ENCODE peak calls at places on chromosomes 1 and 21, in five cellular contexts. Q, M, I, P and X are unnamed samples.

GRCh38 chr1:28110555-28110954 is 22.1 kb upstream of the EYA3 start:
- DNase-seq in P (no peak), M (no peak), Q (no peak), I (no peak), X (no peak)

GRCh38 chr1:65176071-65176470 is 28.1 kb downstream of the AK4 start:
- DNase-seq in P (no peak), I (no peak), Q (no peak), M (no peak), X (no peak)

GRCh38 chr1:227749225-227749624 is 14.0 kb downstream of the SNAP47 start:
- DNase-seq in Q (no peak), I (no peak), M (no peak), P (no peak), X (no peak)

GRCh38 chr1:112508242-112509004 is at the start of gene WNT2B:
- DNase-seq in Q (no peak), I (no peak), P (peak), M (no peak), X (no peak)

GRCh38 chr1:230794871-230795645 is 47.9 kb downstream of the CAPN9 start:
- DNase-seq in M (no peak), P (peak), I (no peak), Q (no peak), X (no peak)

GRCh38 chr1:12049625-12050024 is 13.5 kb upstream of the TNFRSF8 start:
- DNase-seq in I (no peak), M (no peak), Q (no peak), P (no peak), X (no peak)

GRCh38 chr1:42484382-42484781 is 21.3 kb downstream of the CCDC30 start:
- DNase-seq in M (no peak), Q (no peak), I (no peak), P (peak), X (no peak)

GRCh38 chr1:199029401-199029800 is 390.6 kb downstream of the PTPRC start:
- DNase-seq in Q (no peak), P (no peak), I (no peak), M (no peak), X (no peak)

GRCh38 chr1:244391761-244392160 is 59.9 kb downstream of the ADSS2 start:
- DNase-seq in P (peak), Q (no peak), I (no peak), M (no peak), X (no peak)

GRCh38 chr1:227316941-227317540 is 1.3 kb downstream of the CDC42BPA start:
- DNase-seq in I (no peak), M (no peak), Q (no peak), P (no peak), X (no peak)

GRCh38 chr1:231359113-231359512 is 21.0 kb downstream of the SPRTN start:
- DNase-seq in M (no peak), P (no peak), I (no peak), Q (no peak), X (no peak)

GRCh38 chr1:243842978-243843490 is 7.0 kb downstream of the AKT3 start:
- DNase-seq in I (no peak), P (peak), M (no peak), Q (no peak), X (no peak)

GRCh38 chr1:198560093-198560638 is 19.7 kb upstream of the ATP6V1G3 start:
- DNase-seq in I (no peak), M (no peak), P (no peak), Q (no peak), X (peak)

GRCh38 chr1:109158433-109158832 is 44.5 kb downstream of the ELAPOR1 start:
- DNase-seq in Q (no peak), P (no peak), M (no peak), I (no peak), X (peak)

GRCh38 chr21:45617021-45617930 is 26.2 kb upstream of the PCBP3 start:
- DNase-seq in P (no peak), I (no peak), Q (peak), M (no peak), X (no peak)